ENCODE peak calls at places on chromosomes 13 and 19, in eight cellular contexts. L is A549, D is heart left ventricle, M is OCI-LY7, V is tibial artery, F is cardiac fibroblast, I is endodermal cell, J is breast epithelium. W is an unnamed sample.

GRCh38 chr19:57103573-57104277 is 16.1 kb upstream of the USP29 start:
- DNase-seq in M (peak; percentile 62), D (peak; percentile 43), L (peak; percentile 28), I (peak; percentile 75), J (no peak), V (peak; percentile 67), F (peak; percentile 80), W (peak; percentile 33)

GRCh38 chr19:57903298-57904174 is 12.9 kb downstream of the ZNF417 start:
- DNase-seq in J (no peak), F (peak; percentile 69), L (peak; percentile 13), I (no peak), D (no peak), M (peak; percentile 53), V (no peak), W (peak; percentile 26)

GRCh38 chr13:51643114-51643881 is 59.0 kb downstream of the WDFY2 start:
- DNase-seq in V (no peak), M (no peak), D (no peak), J (no peak), F (peak; percentile 97), I (peak; percentile 11), L (peak; percentile 16), W (peak; percentile 89)

GRCh38 chr19:5186293-5187050 is 154.1 kb downstream of the PTPRS start:
- DNase-seq in M (no peak), I (no peak), F (peak; percentile 65), D (no peak), J (no peak), V (no peak), L (no peak), W (peak; percentile 52)

GRCh38 chr13:20182231-20182846 is 10.4 kb downstream of the GJB2 start:
- DNase-seq in L (peak; percentile 58), I (peak; percentile 82), V (no peak), M (peak; percentile 73), J (no peak), D (peak; percentile 45), F (peak; percentile 82), W (peak; percentile 72)

GRCh38 chr19:18321729-18322091 is 1.2 kb downstream of the LSM4 start:
- DNase-seq in J (no peak), L (no peak), M (peak; percentile 40), D (no peak), F (peak; percentile 40), I (no peak), V (no peak), W (peak; percentile 2)

GRCh38 chr13:108667205-108667604 is 37.8 kb downstream of the MYO16 start:
- DNase-seq in F (no peak), I (no peak), V (no peak), D (no peak), J (no peak), L (no peak), M (no peak), W (no peak)

GRCh38 chr19:5623397-5624153 is 692 bp downstream of the SAFB start:
- DNase-seq in L (no peak), J (no peak), V (no peak), I (peak; percentile 47), F (no peak), D (no peak), M (peak; percentile 13), W (no peak)

GRCh38 chr19:33502991-33503790 is 18.4 kb downstream of the PEPD start:
- DNase-seq in M (no peak), L (no peak), F (no peak), J (no peak), D (no peak), V (peak; percentile 47), I (no peak), W (no peak)

GRCh38 chr19:58395220-58395978 is at the start of gene RNF225:
- DNase-seq in M (no peak), J (peak; percentile 73), F (no peak), V (no peak), I (peak; percentile 87), L (no peak), D (no peak), W (no peak)

GRCh38 chr13:54150851-54151250 is 1122.2 kb downstream of the OLFM4 start:
- DNase-seq in D (no peak), M (no peak), L (no peak), I (no peak), F (no peak), V (no peak), J (no peak), W (no peak)

GRCh38 chr19:28710278-28710677 is 502.7 kb downstream of the UQCRFS1 start:
- DNase-seq in F (peak; percentile 84), V (no peak), I (no peak), M (peak; percentile 76), J (no peak), L (peak; percentile 30), D (no peak), W (peak; percentile 65)

DNA sequence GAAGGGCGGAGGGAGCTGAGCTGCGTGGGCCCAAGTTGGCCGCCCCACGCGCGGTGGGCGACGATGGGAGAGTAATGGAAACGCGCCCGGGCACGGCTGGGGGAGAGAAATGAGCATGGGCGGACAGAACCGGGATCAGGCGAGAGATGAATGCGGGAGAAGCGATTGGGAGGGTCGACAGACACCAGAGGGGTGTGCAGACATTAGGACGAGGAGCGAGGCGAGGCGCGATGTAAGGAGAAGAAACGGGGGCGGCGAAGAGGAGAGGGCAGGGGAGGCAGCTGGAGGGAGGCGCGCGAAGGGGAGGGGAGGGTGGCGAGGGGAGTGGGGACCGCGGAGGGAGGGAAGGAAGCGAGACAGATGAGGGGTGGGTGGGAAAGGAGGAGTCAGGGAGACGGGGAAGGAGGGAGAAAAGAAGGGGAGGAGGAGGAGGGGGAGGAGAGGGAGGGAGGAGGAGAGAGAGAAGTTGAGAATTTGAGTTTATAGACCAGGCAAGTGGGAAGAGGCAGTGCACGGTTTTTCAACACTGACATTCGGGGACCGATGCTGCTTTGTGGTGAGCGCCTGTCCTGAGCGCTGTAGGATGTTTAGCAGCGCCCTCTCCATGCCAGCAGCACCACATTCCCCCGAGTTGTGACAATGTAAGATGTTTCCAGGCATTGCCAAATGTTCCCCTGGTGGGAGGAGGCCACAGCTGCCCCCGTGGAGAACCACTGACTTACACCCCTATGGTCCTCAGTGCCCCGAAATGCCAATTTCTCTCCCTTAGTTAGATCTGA is at the start of gene SHISA7:
- DNase-seq in F (no peak), J (no peak), D (no peak), V (no peak), I (no peak), L (no peak), M (no peak), W (no peak)
- H3K4me3 ChIP-seq in F (no peak within 1 kb of the TSS), J (no peak within 1 kb of the TSS), D (no peak within 1 kb of the TSS), V (no peak within 1 kb of the TSS), I (no peak within 1 kb of the TSS), L (peak within 1 kb of the TSS; percentile 35), M (no peak within 1 kb of the TSS), W (no peak within 1 kb of the TSS)

DNA sequence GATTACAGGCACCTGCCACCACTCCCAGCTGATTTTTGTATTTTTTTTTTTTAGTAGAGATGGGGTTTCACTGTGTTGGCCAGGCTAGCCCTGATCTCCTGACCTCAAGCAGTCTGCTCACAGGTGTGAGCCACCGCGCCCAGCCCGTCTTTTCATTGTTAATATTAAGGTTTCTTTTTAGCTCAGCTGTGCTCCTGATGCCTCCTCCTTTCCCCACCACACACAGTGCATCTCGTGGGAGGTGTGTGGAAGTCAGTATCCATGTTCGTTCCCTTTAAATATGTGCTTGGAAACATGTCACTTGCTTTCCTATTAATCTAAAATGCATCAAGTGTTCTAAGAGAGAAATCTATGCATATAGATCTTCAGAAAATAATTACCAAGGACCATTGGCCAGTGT is 53.5 kb downstream of the IPO5 start:
- DNase-seq in M (no peak), J (no peak), V (no peak), F (no peak), L (no peak), I (no peak), D (no peak), W (no peak)
- TF ChIP-seq CTCF in M (no peak), J (no peak), V (no peak), F (no peak), L (no peak), I (no peak), D (no peak), W (no peak)

GRCh38 chr19:50556236-50557008 is 11.8 kb downstream of the LRRC4B start:
- DNase-seq in V (peak; percentile 78), D (peak; percentile 76), F (peak; percentile 65), L (peak; percentile 98), M (peak; percentile 82), I (peak; percentile 99), J (no peak), W (peak; percentile 45)
- H3K4me3 ChIP-seq in V (peak overlapping the region; percentile 42), D (peak overlapping the region; percentile 28), F (peak overlapping the region; percentile 46), L (peak overlapping the region; percentile 64), M (peak overlapping the region; percentile 69), I (peak overlapping the region; percentile 75), J (peak overlapping the region; percentile 49), W (peak overlapping the region; percentile 22)

DNA sequence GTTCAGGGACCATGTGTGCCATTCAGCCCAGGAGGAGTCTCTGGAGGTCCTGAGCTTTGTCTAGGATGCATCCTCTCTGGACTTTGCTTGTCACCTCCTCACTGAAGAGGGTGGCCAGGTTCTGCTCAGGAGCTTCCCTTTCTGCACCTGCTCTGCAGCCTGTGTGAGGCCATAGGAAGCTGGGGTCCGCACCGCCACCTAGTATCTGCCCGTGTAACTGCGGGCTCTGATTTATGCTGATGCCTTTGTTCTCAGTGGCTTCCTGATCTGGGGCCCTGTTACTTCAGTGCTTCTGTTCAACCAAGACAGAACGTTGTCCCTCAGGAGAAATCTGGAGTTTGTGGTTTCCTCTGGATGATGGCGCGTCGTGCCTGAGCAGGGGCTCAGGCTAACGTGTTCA is 15.5 kb downstream of the ZNF610 start:
- DNase-seq in J (no peak), M (peak; percentile 51), I (peak; percentile 85), L (no peak), V (no peak), D (no peak), F (no peak), W (no peak)
- TF ChIP-seq CTCF in J (no peak), M (peak; percentile 69), I (peak; percentile 79), L (no peak), V (no peak), D (no peak), F (no peak), W (no peak)

GRCh38 chr13:99995104-99995502 is 13.5 kb downstream of the ZIC2 start:
- DNase-seq in D (no peak), I (no peak), M (no peak), L (no peak), V (no peak), J (no peak), F (no peak), W (peak; percentile 71)
- H3K4me3 ChIP-seq in D (no peak overlapping the region), I (peak overlapping the region; percentile 75), M (no peak overlapping the region), L (peak overlapping the region; percentile 33), V (no peak overlapping the region), J (no peak overlapping the region), F (no peak overlapping the region), W (no peak overlapping the region)

GRCh38 chr13:23081901-23082300 is 98.9 kb upstream of the SGCG start:
- DNase-seq in F (no peak), V (no peak), L (no peak), I (no peak), D (no peak), J (no peak), M (no peak), W (no peak)

GRCh38 chr13:23086951-23087350 is 93.8 kb upstream of the SGCG start:
- DNase-seq in J (no peak), V (no peak), M (no peak), D (no peak), L (no peak), F (no peak), I (no peak), W (no peak)

DNA sequence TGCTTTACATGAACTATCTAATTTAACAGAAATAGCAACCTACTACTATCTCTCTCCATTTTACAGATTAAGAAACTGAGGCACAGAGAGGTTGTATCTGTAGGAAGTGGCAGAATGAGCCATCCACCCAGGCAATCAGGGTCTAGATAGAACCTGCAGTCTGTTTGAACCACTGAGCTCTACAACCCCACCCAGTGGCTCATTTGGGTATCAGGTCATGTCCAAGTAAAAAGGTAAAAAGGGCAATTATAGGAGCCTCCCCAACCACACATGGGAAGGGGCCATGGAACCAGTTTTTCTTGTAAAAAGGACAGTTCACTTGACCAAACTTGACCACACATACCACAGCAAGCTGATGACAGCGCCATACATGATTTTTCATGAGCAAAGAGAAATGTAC is 92.9 kb upstream of the SGCG start:
- DNase-seq in V (no peak), M (peak; percentile 16), D (no peak), I (peak; percentile 83), F (peak; percentile 22), L (peak; percentile 13), J (no peak), W (peak; percentile 2)
- TF ChIP-seq CTCF in V (no peak), M (peak; percentile 76), D (peak; percentile 15), I (peak; percentile 75), F (peak; percentile 44), L (no peak), J (no peak), W (peak; percentile 30)

W was measured in astrocyte of the spinal cord.